ENCODE peak calls at places on chromosomes 2 and 18, in nine cellular contexts. L, P, F, T, N, A, E, U and D are unnamed samples. For H3K4me1, the result is how much of the 10 kb centered on the place peaks cover.

GRCh38 chr2:225002039-225002655 is 40.1 kb downstream of the DOCK10 start:
- DNase-seq in L (peak), P (no peak), F (peak), T (peak), N (peak), A (no peak), E (peak), U (peak), D (no peak)

GRCh38 chr2:149160701-149161217 is 122.3 kb downstream of the LYPD6B start:
- DNase-seq in L (no peak), P (no peak), F (no peak), T (no peak), N (no peak), A (no peak), E (peak), U (no peak), D (no peak)

GRCh38 chr2:19819097-19820065 is 82.4 kb downstream of the TTC32 start:
- DNase-seq in L (peak), P (no peak), F (no peak), T (no peak), N (no peak), A (no peak), E (no peak), U (peak), D (no peak)

GRCh38 chr2:121999273-121999672 is 243.8 kb downstream of the TSN start:
- DNase-seq in L (no peak), P (no peak), F (peak), T (no peak), N (no peak), A (no peak), E (no peak), U (peak), D (no peak)

GRCh38 chr2:73830871-73831401 is 2.2 kb downstream of the STAMBP start:
- DNase-seq in L (no peak), P (no peak), F (no peak), T (no peak), N (no peak), A (no peak), E (no peak), U (peak), D (no peak)

GRCh38 chr2:39530423-39530866 is 93.4 kb upstream of the MAP4K3 start:
- DNase-seq in L (no peak), P (no peak), F (no peak), T (no peak), N (no peak), A (no peak), E (no peak), U (peak), D (no peak)

GRCh38 chr2:172878260-172878659 is 142.6 kb downstream of the RAPGEF4 start:
- DNase-seq in L (no peak), P (no peak), F (no peak), T (no peak), N (no peak), A (no peak), E (no peak), U (peak), D (no peak)

GRCh38 chr2:31238126-31238905 is 4.4 kb downstream of the EHD3 start:
- DNase-seq in L (no peak), P (no peak), F (no peak), T (no peak), N (no peak), A (no peak), E (no peak), U (no peak), D (no peak)

GRCh38 chr18:58285731-58286130 is 241.7 kb downstream of the NEDD4L start:
- DNase-seq in L (no peak), P (no peak), F (no peak), T (no peak), N (no peak), A (no peak), E (no peak), U (no peak), D (no peak)

GRCh38 chr2:79887747-79888374 is 375.0 kb downstream of the CTNNA2 start:
- DNase-seq in L (peak), P (no peak), F (no peak), T (no peak), N (peak), A (no peak), E (no peak), U (peak), D (no peak)

GRCh38 chr2:96811916-96812315 is 4.2 kb upstream of the CNNM3 start:
- DNase-seq in L (no peak), P (no peak), F (peak), T (no peak), N (no peak), A (no peak), E (no peak), U (peak), D (peak)

GRCh38 chr2:172087191-172087779 is 2.0 kb downstream of the DLX1 start:
- DNase-seq in L (no peak), P (peak), F (no peak), T (no peak), N (no peak), A (no peak), E (no peak), U (no peak), D (no peak)

GRCh38 chr2:28004086-28004485 is 113.6 kb downstream of the BABAM2 start:
- DNase-seq in L (peak), P (no peak), F (no peak), T (no peak), N (no peak), A (no peak), E (no peak), U (peak), D (no peak)

GRCh38 chr2:48733067-48733503 is 22.4 kb downstream of the LHCGR start:
- DNase-seq in L (no peak), P (no peak), F (no peak), T (no peak), N (no peak), A (no peak), E (no peak), U (no peak), D (no peak)

GRCh38 chr2:132797551-132797950 is 127.5 kb upstream of the LYPD1 start:
- DNase-seq in L (peak), P (no peak), F (no peak), T (no peak), N (no peak), A (no peak), E (no peak), U (peak), D (no peak)

GRCh38 chr2:103512442-103512841 is 750.6 kb downstream of the TMEM182 start:
- DNase-seq in L (no peak), P (no peak), F (no peak), T (no peak), N (no peak), A (no peak), E (no peak), U (no peak), D (no peak)

GRCh38 chr2:189109921-189110397 is 69.6 kb downstream of the COL5A2 start:
- DNase-seq in L (no peak), P (no peak), F (no peak), T (no peak), N (no peak), A (no peak), E (no peak), U (peak), D (no peak)

GRCh38 chr18:35345460-35345921 is 1.3 kb upstream of the ZNF24 start:
- DNase-seq in L (no peak), P (no peak), F (no peak), T (peak), N (peak), A (no peak), E (peak), U (no peak), D (no peak)

GRCh38 chr2:159891917-159892691 is 94.1 kb upstream of the CD302 start:
- DNase-seq in L (peak), P (no peak), F (no peak), T (no peak), N (no peak), A (no peak), E (no peak), U (peak), D (no peak)

GRCh38 chr2:207202645-207203044 is 36.9 kb upstream of the KLF7 start:
- DNase-seq in L (no peak), P (no peak), F (no peak), T (no peak), N (no peak), A (no peak), E (no peak), U (peak), D (no peak)

GRCh38 chr2:238775591-238775990 is 72.3 kb upstream of the TWIST2 start:
- DNase-seq in L (no peak), P (no peak), F (no peak), T (no peak), N (no peak), A (no peak), E (no peak), U (no peak), D (no peak)

GRCh38 chr18:48956378-48956777 is 5.6 kb upstream of the SMAD7 start:
- DNase-seq in L (no peak), P (no peak), F (no peak), T (no peak), N (no peak), A (no peak), E (no peak), U (peak), D (no peak)

GRCh38 chr2:20584637-20585321 is 66.1 kb downstream of the HS1BP3 start:
- DNase-seq in L (peak), P (peak), F (peak), T (peak), N (no peak), A (peak), E (no peak), U (peak), D (peak)

GRCh38 chr2:145812163-145812554 is 1292.2 kb upstream of the ZEB2 start:
- DNase-seq in L (no peak), P (no peak), F (no peak), T (no peak), N (no peak), A (no peak), E (no peak), U (no peak), D (no peak)

GRCh38 chr2:113217455-113218282 is 43.9 kb downstream of the PSD4 start:
- DNase-seq in L (peak), P (no peak), F (no peak), T (no peak), N (no peak), A (no peak), E (no peak), U (no peak), D (peak)

GRCh38 chr2:47509981-47510380 is 107.0 kb downstream of the MSH2 start:
- DNase-seq in L (no peak), P (no peak), F (no peak), T (no peak), N (no peak), A (no peak), E (no peak), U (no peak), D (no peak)

GRCh38 chr2:237625216-237625705 is 2.1 kb upstream of the LRRFIP1 start:
- DNase-seq in L (no peak), P (no peak), F (peak), T (no peak), N (peak), A (no peak), E (no peak), U (no peak), D (peak)

GRCh38 chr18:52670903-52671302 is 330.9 kb downstream of the DCC start:
- DNase-seq in L (peak), P (no peak), F (no peak), T (no peak), N (no peak), A (no peak), E (no peak), U (peak), D (no peak)

GRCh38 chr2:1675633-1676032 is 68.7 kb downstream of the PXDN start:
- DNase-seq in L (peak), P (no peak), F (peak), T (peak), N (no peak), A (no peak), E (no peak), U (peak), D (peak)

GRCh38 chr2:209688388-209688787 is 83.2 kb upstream of the UNC80 start:
- DNase-seq in L (no peak), P (no peak), F (no peak), T (no peak), N (no peak), A (no peak), E (no peak), U (no peak), D (no peak)

GRCh38 chr2:138559648-138560047 is 58.1 kb downstream of the SPOPL start:
- DNase-seq in L (no peak), P (no peak), F (no peak), T (no peak), N (no peak), A (no peak), E (no peak), U (no peak), D (no peak)

GRCh38 chr2:19357383-19358241 is 811 bp downstream of the OSR1 start:
- DNase-seq in L (no peak), P (no peak), F (peak), T (peak), N (no peak), A (no peak), E (no peak), U (peak), D (no peak)

GRCh38 chr2:181892795-181893435 is 1.4 kb downstream of the ITPRID2 start:
- DNase-seq in L (no peak), P (no peak), F (no peak), T (no peak), N (no peak), A (no peak), E (no peak), U (peak), D (no peak)

GRCh38 chr2:60556441-60556997 is 3.1 kb upstream of the BCL11A start:
- DNase-seq in L (no peak), P (no peak), F (peak), T (no peak), N (peak), A (peak), E (peak), U (no peak), D (peak)

GRCh38 chr18:55185391-55185790 is 226.1 kb upstream of the CCDC68 start:
- DNase-seq in L (no peak), P (no peak), F (no peak), T (no peak), N (no peak), A (no peak), E (no peak), U (peak), D (no peak)

GRCh38 chr18:31101148-31102019 is 837 bp downstream of the DSC2 start:
- DNase-seq in L (peak), P (peak), F (peak), T (peak), N (peak), A (peak), E (no peak), U (no peak), D (peak)

GRCh38 chr2:12717191-12717987 is 653 bp downstream of the TRIB2 start:
- DNase-seq in L (peak), P (peak), F (peak), T (peak), N (peak), A (peak), E (peak), U (peak), D (peak)
- TF ChIP-seq POLR2A in L (no peak), P (no peak), F (peak), T (peak), N (peak), A (no peak), E (no peak), U (no peak), D (no peak)

DNA sequence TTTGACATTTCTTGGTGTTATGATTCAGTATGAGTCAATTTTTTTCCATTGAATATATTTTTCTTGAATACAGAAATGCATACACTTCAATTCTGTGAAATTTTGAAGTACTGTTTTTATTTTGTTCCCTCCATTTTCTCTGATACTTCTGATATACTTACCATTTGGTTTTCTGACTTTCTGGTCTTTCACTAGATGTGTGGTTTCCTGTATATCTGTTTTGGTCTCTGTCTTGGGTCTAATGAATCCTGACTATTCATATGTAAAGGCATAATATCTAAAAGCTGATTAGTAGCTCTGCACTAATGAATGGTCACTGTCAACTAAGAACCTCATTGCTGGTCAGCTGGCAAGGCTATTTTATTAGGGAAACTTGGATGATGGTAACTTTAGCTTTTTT is 345.6 kb downstream of the GRB14 start:
- DNase-seq in L (no peak), P (no peak), F (no peak), T (no peak), N (no peak), A (no peak), E (no peak), U (no peak), D (no peak)
- H3K4me1 ChIP-seq in L (under half), P (under half), F (under half), T (under half), N (under half), A (under half), E (under half), U (under half), D (under half)

GRCh38 chr18:11521853-11522252 is 87.5 kb upstream of the SLC35G4 start:
- DNase-seq in L (no peak), P (no peak), F (no peak), T (no peak), N (no peak), A (no peak), E (no peak), U (no peak), D (no peak)

GRCh38 chr18:11522992-11523391 is 86.4 kb upstream of the SLC35G4 start:
- DNase-seq in L (no peak), P (no peak), F (no peak), T (no peak), N (no peak), A (no peak), E (no peak), U (no peak), D (no peak)

GRCh38 chr18:11518788-11519685 is 90.4 kb upstream of the SLC35G4 start:
- DNase-seq in L (peak), P (peak), F (peak), T (no peak), N (peak), A (no peak), E (no peak), U (peak), D (no peak)

GRCh38 chr18:11520536-11520935 is 88.9 kb upstream of the SLC35G4 start:
- DNase-seq in L (no peak), P (no peak), F (no peak), T (no peak), N (no peak), A (no peak), E (no peak), U (no peak), D (no peak)

GRCh38 chr18:11523809-11524208 is 85.6 kb upstream of the SLC35G4 start:
- DNase-seq in L (no peak), P (no peak), F (no peak), T (no peak), N (no peak), A (no peak), E (no peak), U (no peak), D (no peak)
- H3K4me3 ChIP-seq in L (no peak), P (no peak), F (no peak), T (no peak), N (no peak), A (no peak), E (no peak), U (no peak), D (no peak)

GRCh38 chr2:26330604-26331003 is 15.3 kb upstream of the SELENOI start:
- DNase-seq in L (no peak), P (no peak), F (no peak), T (no peak), N (no peak), A (no peak), E (no peak), U (no peak), D (no peak)
- TF ChIP-seq POLR2A in L (no peak), P (no peak), F (no peak), T (no peak), N (no peak), A (no peak), E (no peak), U (no peak), D (no peak)

GRCh38 chr2:218425531-218425930 is 6.6 kb downstream of the VIL1 start:
- DNase-seq in L (no peak), P (no peak), F (no peak), T (no peak), N (no peak), A (no peak), E (no peak), U (no peak), D (no peak)
- H3K4me1 ChIP-seq in L (under half), P (under half), F (under half), T (under half), N (under half), A (under half), E (under half), U (under half), D (under half)

GRCh38 chr2:74836675-74837401 is 2.9 kb downstream of the HK2 start:
- DNase-seq in L (no peak), P (no peak), F (no peak), T (no peak), N (no peak), A (no peak), E (no peak), U (no peak), D (no peak)
- H3K4me3 ChIP-seq in L (no peak), P (no peak), F (peak), T (peak), N (no peak), A (no peak), E (peak), U (peak), D (no peak)

GRCh38 chr2:54979645-54980044 is 70.6 kb downstream of the RTN4 start:
- DNase-seq in L (no peak), P (no peak), F (peak), T (peak), N (no peak), A (no peak), E (no peak), U (no peak), D (no peak)

GRCh38 chr2:54983345-54984235 is 66.7 kb downstream of the RTN4 start:
- DNase-seq in L (no peak), P (no peak), F (no peak), T (no peak), N (no peak), A (no peak), E (no peak), U (no peak), D (no peak)

GRCh38 chr2:54984476-54984875 is 65.8 kb downstream of the RTN4 start:
- DNase-seq in L (no peak), P (no peak), F (no peak), T (no peak), N (no peak), A (no peak), E (no peak), U (no peak), D (no peak)

GRCh38 chr2:54977149-54977548 is 73.1 kb downstream of the RTN4 start:
- DNase-seq in L (no peak), P (no peak), F (no peak), T (no peak), N (no peak), A (no peak), E (no peak), U (no peak), D (no peak)

DNA sequence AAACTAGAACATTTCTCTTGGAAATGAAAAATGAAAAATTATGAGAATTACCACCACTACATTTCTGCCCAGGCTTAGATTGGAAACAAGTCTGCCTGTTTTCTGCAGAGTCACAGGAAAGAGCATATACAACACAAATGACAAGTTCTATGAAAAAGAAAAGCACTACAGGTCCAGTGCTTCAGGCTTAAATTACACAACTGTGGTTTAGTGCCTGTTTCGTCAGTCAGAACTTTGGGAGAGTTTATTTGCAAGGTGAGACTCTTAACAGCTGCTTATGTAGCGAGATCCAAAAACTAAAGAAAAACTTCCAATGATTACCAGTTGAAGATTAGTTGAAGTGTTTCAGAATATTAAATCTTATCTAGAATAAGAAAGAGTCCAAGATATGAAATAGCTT is 68.8 kb downstream of the RTN4 start:
- DNase-seq in L (no peak), P (no peak), F (no peak), T (no peak), N (no peak), A (no peak), E (no peak), U (no peak), D (no peak)
- TF ChIP-seq POLR2A in L (no peak), P (no peak), F (no peak), T (no peak), N (no peak), A (no peak), E (no peak), U (no peak), D (no peak)